ENCODE peak calls at places on chromosome 4, in five cellular contexts. S is heart right ventricle, C is right lobe of liver, M is prostate gland, N is upper lobe of right lung. U is an unnamed sample. For H3K4me1, the result is how much of the 10 kb centered on the place peaks cover.

GRCh38 chr4:26727849-26728248 is 132.8 kb upstream of the STIM2 start:
- DNase-seq in N (no peak), M (no peak), S (no peak), C (no peak), U (no peak)

GRCh38 chr4:59553739-59554126 is 1646.4 kb upstream of the ADGRL3 start:
- DNase-seq in S (no peak), C (no peak), N (no peak), M (no peak), U (no peak)

GRCh38 chr4:25449270-25449669 is 72.2 kb downstream of the ANAPC4 start:
- DNase-seq in S (no peak), C (no peak), N (no peak), M (no peak), U (no peak)

GRCh38 chr4:113347245-113347644 is 297.8 kb downstream of the ANK2 start:
- DNase-seq in M (no peak), S (no peak), C (no peak), N (no peak), U (no peak)

GRCh38 chr4:4456351-4456750 is 69.4 kb downstream of the NSG1 start:
- DNase-seq in N (no peak), M (no peak), C (no peak), S (no peak), U (no peak)

GRCh38 chr4:154465085-154465484 is 26.5 kb downstream of the DCHS2 start:
- DNase-seq in M (no peak), C (no peak), N (no peak), S (no peak), U (no peak)

GRCh38 chr4:105556175-105556574 is 3.8 kb downstream of the ARHGEF38 start:
- DNase-seq in M (no peak), S (no peak), N (no peak), C (no peak), U (no peak)

GRCh38 chr4:28225005-28225404 is 1364.4 kb downstream of the STIM2 start:
- DNase-seq in S (no peak), C (peak), N (no peak), M (no peak), U (no peak)

GRCh38 chr4:89254847-89255246 is 52.8 kb downstream of the GPRIN3 start:
- DNase-seq in N (no peak), C (peak), S (no peak), M (no peak), U (no peak)

GRCh38 chr4:24244663-24245519 is 339.5 kb downstream of the DHX15 start:
- DNase-seq in M (no peak), S (peak), N (no peak), C (no peak), U (no peak)

GRCh38 chr4:182969651-182970279 is 52.6 kb upstream of the DCTD start:
- DNase-seq in S (no peak), C (no peak), M (no peak), N (no peak), U (no peak)

GRCh38 chr4:186624951-186625350 is 69.6 kb upstream of the MTNR1A start:
- DNase-seq in M (no peak), S (no peak), C (no peak), N (no peak), U (no peak)

GRCh38 chr4:154960476-154960875 is 179.4 kb downstream of the RBM46 start:
- DNase-seq in N (no peak), C (no peak), M (no peak), S (no peak), U (no peak)

GRCh38 chr4:150072906-150073714 is 5.1 kb upstream of the DCLK2 start:
- DNase-seq in S (no peak), N (no peak), C (no peak), M (no peak), U (no peak)

GRCh38 chr4:180953572-180953971 is 1289.6 kb upstream of the TENM3 start:
- DNase-seq in S (no peak), C (no peak), M (no peak), N (no peak), U (no peak)

GRCh38 chr4:1179089-1179441 is 6.7 kb upstream of the SPON2 start:
- DNase-seq in M (no peak), S (no peak), N (no peak), C (peak), U (no peak)

GRCh38 chr4:16337936-16338335 is 111.7 kb upstream of the TAPT1 start:
- DNase-seq in C (no peak), N (no peak), M (no peak), S (no peak), U (no peak)

GRCh38 chr4:81198151-81198550 is 16.9 kb downstream of the PRKG2 start:
- DNase-seq in S (no peak), N (no peak), C (no peak), M (no peak), U (peak)

GRCh38 chr4:184460495-184461285 is 13.7 kb downstream of the IRF2 start:
- DNase-seq in S (no peak), C (no peak), M (no peak), N (no peak), U (no peak)

GRCh38 chr4:3440979-3441500 is 728 bp upstream of the HGFAC start:
- DNase-seq in M (no peak), S (no peak), N (no peak), C (no peak), U (no peak)

GRCh38 chr4:86033171-86033570 is 326.7 kb downstream of the MAPK10 start:
- DNase-seq in S (peak), C (no peak), M (peak), N (no peak), U (peak)

GRCh38 chr4:17494258-17494657 is 17.6 kb downstream of the QDPR start:
- DNase-seq in N (no peak), C (no peak), S (no peak), M (no peak), U (no peak)

GRCh38 chr4:168784786-168785461 is 225.1 kb downstream of the CBR4 start:
- DNase-seq in N (no peak), M (peak), S (no peak), C (no peak), U (no peak)

GRCh38 chr4:162727232-162727631 is 439.5 kb downstream of the NAF1 start:
- DNase-seq in N (no peak), C (no peak), S (no peak), M (no peak), U (no peak)

GRCh38 chr4:186104114-186104894 is at the start of gene FAM149A:
- DNase-seq in C (peak), N (peak), M (peak), S (no peak), U (peak)

GRCh38 chr4:104128850-104129213 is 365.9 kb downstream of the CXXC4 start:
- DNase-seq in S (no peak), C (no peak), N (no peak), M (no peak), U (no peak)

GRCh38 chr4:1939664-1940509 is 68.7 kb downstream of the NSD2 start:
- DNase-seq in N (no peak), M (peak), S (no peak), C (no peak), U (no peak)

GRCh38 chr4:83204731-83205130 is 79.9 kb downstream of the COQ2 start:
- DNase-seq in N (no peak), S (no peak), M (no peak), C (no peak), U (no peak)

GRCh38 chr4:2415881-2416563 is 2.4 kb downstream of the ZFYVE28 start:
- DNase-seq in M (no peak), C (no peak), S (no peak), N (no peak), U (no peak)

GRCh38 chr4:123587983-123588494 is 191.4 kb downstream of the SPRY1 start:
- DNase-seq in M (peak), N (no peak), S (peak), C (no peak), U (no peak)

DNA sequence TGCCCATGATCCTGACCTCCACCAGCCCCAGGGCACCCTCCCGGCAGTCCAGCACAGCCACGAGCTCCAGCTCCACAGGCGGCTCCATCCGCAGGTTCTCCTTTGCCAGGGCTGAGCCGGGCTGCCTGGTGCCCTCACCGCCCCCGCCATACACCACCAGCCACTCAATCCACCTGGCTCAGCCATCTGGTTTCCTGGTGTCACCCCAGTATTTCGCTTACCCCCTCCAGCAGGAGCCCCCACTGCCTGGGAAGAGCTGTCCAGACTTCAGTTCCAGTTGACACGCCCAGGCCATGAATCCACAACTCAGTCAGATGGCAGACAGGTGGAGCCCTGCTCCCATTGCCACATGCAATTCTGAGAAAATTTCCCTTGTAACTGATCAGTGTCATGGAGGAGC is 3.9 kb downstream of the SHISA3 start:
- DNase-seq in C (no peak), M (no peak), S (no peak), N (no peak), U (no peak)
- TF ChIP-seq CTCF in C (no peak), M (no peak), S (no peak), N (no peak), U (no peak)

GRCh38 chr4:110821186-110821585 is 198.3 kb upstream of the PITX2 start:
- DNase-seq in M (no peak), C (no peak), N (no peak), S (no peak), U (no peak)

GRCh38 chr4:110824344-110824743 is 201.5 kb upstream of the PITX2 start:
- DNase-seq in N (no peak), S (no peak), C (no peak), M (no peak), U (no peak)

GRCh38 chr4:110826656-110827055 is 203.8 kb upstream of the PITX2 start:
- DNase-seq in M (no peak), C (no peak), S (no peak), N (no peak), U (no peak)

GRCh38 chr4:110823251-110823650 is 200.4 kb upstream of the PITX2 start:
- DNase-seq in M (no peak), N (no peak), S (no peak), C (no peak), U (no peak)
- H3K4me1 ChIP-seq in M (under half), N (under half), S (under half), C (under half), U (under half)

GRCh38 chr4:56406151-56406550 is 18.9 kb upstream of the AASDH start:
- DNase-seq in S (no peak), N (no peak), M (no peak), C (no peak), U (no peak)

GRCh38 chr4:56405016-56405415 is 17.7 kb upstream of the AASDH start:
- DNase-seq in C (no peak), S (no peak), M (no peak), N (no peak), U (no peak)

GRCh38 chr4:56414135-56414675 is 21.2 kb downstream of the PPAT start:
- DNase-seq in N (no peak), C (no peak), S (no peak), M (no peak), U (no peak)

GRCh38 chr4:56408978-56409377 is 21.7 kb upstream of the AASDH start:
- DNase-seq in M (no peak), C (no peak), N (no peak), S (no peak), U (no peak)

DNA sequence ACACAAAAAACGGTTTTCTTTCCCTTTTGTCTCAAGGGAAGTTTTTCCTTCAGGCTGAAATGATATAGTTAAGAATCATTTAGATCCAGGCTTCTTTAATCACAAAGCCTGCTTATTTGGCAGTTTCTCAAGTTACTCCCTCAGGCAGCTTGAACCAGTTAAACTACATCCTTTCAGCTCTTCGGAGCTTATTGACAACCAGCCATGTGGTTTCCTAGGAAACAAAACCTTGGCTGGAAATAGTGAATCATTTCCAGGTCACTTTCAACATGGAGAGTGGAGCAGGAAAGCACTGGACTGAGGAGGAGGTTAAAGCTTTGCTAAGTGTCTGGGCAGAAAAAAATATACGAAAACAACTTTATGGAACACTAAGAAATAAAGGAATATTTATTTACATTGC is 23.0 kb upstream of the AASDH start:
- DNase-seq in M (peak), C (peak), N (no peak), S (peak), U (no peak)
- H3K4me3 ChIP-seq in M (no peak), C (no peak), N (peak), S (peak), U (peak)

DNA sequence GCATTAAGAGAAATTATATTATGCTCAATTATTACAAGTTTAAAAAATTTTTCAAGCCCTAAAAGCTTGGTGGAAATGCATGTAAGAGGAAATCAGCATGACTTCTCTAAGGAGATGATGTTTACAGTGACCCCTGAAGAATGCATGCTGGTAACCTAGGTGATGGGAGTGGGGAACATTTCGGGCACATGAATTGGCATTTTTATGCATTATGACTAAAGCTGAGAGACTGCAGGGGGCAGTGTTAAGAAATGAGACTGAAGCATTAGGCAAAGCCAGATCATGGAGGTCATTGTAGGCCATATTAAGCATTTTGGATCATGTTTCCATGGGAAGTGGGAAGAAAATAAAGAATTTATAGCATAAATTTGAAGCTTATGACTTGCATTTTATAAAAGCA is 421.3 kb downstream of the FAT4 start:
- DNase-seq in M (no peak), S (no peak), N (no peak), C (no peak), U (no peak)
- TF ChIP-seq CTCF in M (no peak), S (no peak), N (no peak), C (no peak), U (no peak)

GRCh38 chr4:76977731-76978350 is 28.3 kb downstream of the SEPTIN11 start:
- DNase-seq in N (no peak), C (no peak), M (no peak), S (no peak), U (no peak)
- H3K4me1 ChIP-seq in N (under half), C (under half), M (under half), S (half or more), U (under half)

DNA sequence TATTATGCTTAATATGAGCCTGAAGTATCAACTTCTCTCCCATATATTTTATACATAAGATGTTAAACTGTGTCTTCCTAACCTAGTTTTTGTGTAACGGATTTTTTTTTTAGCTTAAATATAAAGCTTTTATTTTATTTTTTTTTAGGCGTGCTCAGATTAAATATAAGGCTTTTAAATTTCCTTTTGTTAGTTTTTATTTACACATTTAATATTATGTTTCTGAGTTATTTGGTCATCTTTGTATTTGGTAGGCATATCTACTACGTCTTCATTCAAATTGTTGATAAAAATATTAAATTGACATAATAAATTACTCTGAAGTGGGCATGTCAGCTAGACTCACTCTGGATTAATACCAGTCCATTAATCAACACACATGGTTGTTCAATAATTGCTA is 4.2 kb downstream of the SLAIN2 start:
- DNase-seq in S (no peak), C (no peak), M (no peak), N (no peak), U (no peak)
- H3K4me3 ChIP-seq in S (no peak), C (no peak), M (no peak), N (no peak), U (no peak)

U was measured in lower lobe of right lung.